ENCODE peak calls at places on chromosomes 5 and 9, in nine cellular contexts. L is effector memory CD4-positive, alpha-beta T cell; B is upper lobe of right lung; P is left lung; S is CD8-positive, alpha-beta T cell; H is keratinocyte; G is lower lobe of right lung; O is upper lobe of left lung; C is neuronal stem cell. D is an unnamed sample.

GRCh38 chr5:3019045-3019444 is 267.6 kb upstream of the IRX2 start:
- DNase-seq in G (no peak), H (no peak), B (no peak), C (no peak), O (no peak), S (no peak), L (no peak), P (no peak), D (no peak)

GRCh38 chr5:132263548-132264261 is 6.2 kb downstream of the PDLIM4 start:
- DNase-seq in L (no peak), G (no peak), S (no peak), B (no peak), P (no peak), C (no peak), H (no peak), O (peak; percentile 18), D (no peak)

GRCh38 chr5:126341906-126342625 is 81.1 kb upstream of the GRAMD2B start:
- DNase-seq in B (no peak), O (no peak), G (no peak), H (no peak), C (no peak), S (no peak), L (no peak), P (no peak), D (no peak)

GRCh38 chr9:91170951-91171350 is 190.8 kb downstream of the AUH start:
- DNase-seq in P (no peak), O (no peak), B (no peak), S (no peak), L (no peak), H (no peak), G (no peak), C (no peak), D (no peak)

GRCh38 chr5:1910861-1911772 is 28.4 kb upstream of the IRX4 start:
- DNase-seq in O (peak; percentile 13), G (no peak), C (no peak), H (no peak), P (no peak), B (no peak), L (no peak), S (no peak), D (no peak)

GRCh38 chr5:150487199-150488061 is 20.5 kb upstream of the NDST1 start:
- DNase-seq in O (peak; percentile 71), B (no peak), S (no peak), P (no peak), C (no peak), G (no peak), L (no peak), H (no peak), D (no peak)

GRCh38 chr5:107705390-107706014 is 34.8 kb upstream of the EFNA5 start:
- DNase-seq in P (no peak), C (no peak), O (no peak), G (no peak), L (no peak), S (no peak), B (no peak), H (peak; percentile 13), D (no peak)

GRCh38 chr5:122319897-122320296 is 7.9 kb downstream of the SNCAIP start:
- DNase-seq in L (no peak), B (no peak), C (no peak), P (no peak), O (peak; percentile 38), G (no peak), S (no peak), H (no peak), D (no peak)

GRCh38 chr9:100595391-100596199 is 17.7 kb downstream of the CAVIN4 start:
- DNase-seq in C (peak; percentile 59), P (no peak), O (no peak), G (no peak), H (no peak), S (no peak), B (no peak), L (no peak), D (peak; percentile 48)

GRCh38 chr5:13664377-13664776 is 280.1 kb downstream of the DNAH5 start:
- DNase-seq in S (no peak), O (no peak), P (no peak), L (no peak), H (peak; percentile 79), B (no peak), C (no peak), G (no peak), D (no peak)

GRCh38 chr5:160646033-160646432 is 206.0 kb downstream of the ATP10B start:
- DNase-seq in C (no peak), H (no peak), O (no peak), L (no peak), B (no peak), P (no peak), S (no peak), G (no peak), D (no peak)

GRCh38 chr5:146042628-146043279 is 62.6 kb downstream of the PLAC8L1 start:
- DNase-seq in G (no peak), L (no peak), O (no peak), S (no peak), P (no peak), H (peak; percentile 61), C (no peak), B (no peak), D (no peak)

DNA sequence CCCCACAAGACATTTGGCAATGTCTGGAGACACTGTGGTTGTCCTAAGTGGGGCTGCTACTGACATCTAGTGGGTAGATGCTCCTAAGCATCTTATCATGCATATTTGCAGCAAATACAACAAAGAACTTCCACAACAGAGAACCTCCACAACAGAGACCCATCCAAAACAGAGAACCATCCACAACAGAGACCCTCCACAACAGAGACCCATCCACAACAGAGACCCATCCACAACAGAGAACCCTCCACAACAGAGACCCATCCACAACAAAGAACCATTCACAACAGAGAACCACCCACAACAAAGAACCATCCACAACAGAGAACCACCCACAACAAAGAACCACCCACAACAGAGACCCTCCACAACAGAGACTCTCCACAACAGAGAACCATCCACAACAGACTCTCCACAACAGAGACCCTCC is 32.8 kb downstream of the ARPC5L start:
- DNase-seq in O (no peak), H (no peak), G (no peak), C (no peak), L (no peak), B (no peak), P (no peak), S (peak; percentile 21), D (peak; percentile 54)
- H3K36me3 ChIP-seq in O (peaks cover 88% of the 10 kb centered on the region), H (peaks cover 12% of the 10 kb centered on the region), G (peaks cover 86% of the 10 kb centered on the region), C (peaks cover 68% of the 10 kb centered on the region), L (peaks cover 50% of the 10 kb centered on the region), B (peaks cover 64% of the 10 kb centered on the region), P (peaks cover 88% of the 10 kb centered on the region), S (peaks cover 45% of the 10 kb centered on the region), D (no peaks in the 10 kb centered on the region)

GRCh38 chr5:149358818-149359217 is 972 bp downstream of the PCYOX1L start:
- DNase-seq in P (no peak), S (no peak), L (no peak), B (no peak), C (no peak), O (no peak), G (no peak), H (no peak), D (no peak)
- H3K9me3 ChIP-seq in P (no peaks in the 10 kb centered on the region), S (no peaks in the 10 kb centered on the region), L (no peaks in the 10 kb centered on the region), B (no peaks in the 10 kb centered on the region), C (no peaks in the 10 kb centered on the region), O (no peaks in the 10 kb centered on the region), G (no peaks in the 10 kb centered on the region), H (no peaks in the 10 kb centered on the region), D (no peaks in the 10 kb centered on the region)

GRCh38 chr5:36756089-36756488 is 120.5 kb upstream of the NIPBL start:
- DNase-seq in C (no peak), P (no peak), S (no peak), B (no peak), L (no peak), H (no peak), G (no peak), O (no peak), D (no peak)
- H3K27me3 ChIP-seq in C (no peaks in the 10 kb centered on the region), P (no peaks in the 10 kb centered on the region), S (no peaks in the 10 kb centered on the region), B (no peaks in the 10 kb centered on the region), L (no peaks in the 10 kb centered on the region), H (peaks cover 4% of the 10 kb centered on the region), G (no peaks in the 10 kb centered on the region), O (no peaks in the 10 kb centered on the region), D (no peaks in the 10 kb centered on the region)

DNA sequence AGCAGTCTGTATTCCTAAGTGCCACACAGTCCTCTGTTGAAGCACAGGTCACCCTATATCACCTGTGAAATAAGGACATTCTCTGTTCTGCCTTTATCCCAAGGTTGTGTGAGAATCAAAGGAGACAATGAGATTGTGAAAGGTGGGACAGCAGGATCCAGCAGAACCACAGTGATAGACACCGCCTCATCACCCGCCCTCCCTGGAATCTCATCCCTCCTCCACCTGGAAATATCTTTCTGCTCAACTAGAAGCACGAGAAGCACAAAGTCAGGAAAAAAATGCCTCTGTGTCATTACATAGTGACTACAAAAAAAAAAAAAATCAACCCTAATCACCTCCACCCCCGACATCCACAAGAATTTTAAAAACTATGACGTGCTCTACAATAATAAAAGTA is 32.3 kb downstream of the KLHL3 start:
- DNase-seq in G (no peak), O (no peak), B (no peak), P (no peak), L (no peak), H (no peak), S (no peak), C (no peak), D (no peak)
- H3K36me3 ChIP-seq in G (no peaks in the 10 kb centered on the region), O (no peaks in the 10 kb centered on the region), B (no peaks in the 10 kb centered on the region), P (no peaks in the 10 kb centered on the region), L (peaks cover 5% of the 10 kb centered on the region), H (no peaks in the 10 kb centered on the region), S (peaks cover 4% of the 10 kb centered on the region), C (no peaks in the 10 kb centered on the region), D (no peaks in the 10 kb centered on the region)

GRCh38 chr5:141430332-141431113 is at the start of gene PCDHGA12:
- DNase-seq in O (no peak), P (no peak), H (peak; percentile 28), B (no peak), S (no peak), G (no peak), C (no peak), L (no peak), D (no peak)
- H3K9me3 ChIP-seq in O (peaks cover 82% of the 10 kb centered on the region), P (peaks cover 89% of the 10 kb centered on the region), H (peaks cover 26% of the 10 kb centered on the region), B (peaks cover 37% of the 10 kb centered on the region), S (peaks cover 16% of the 10 kb centered on the region), G (peaks cover 85% of the 10 kb centered on the region), C (peaks cover 74% of the 10 kb centered on the region), L (peaks cover 11% of the 10 kb centered on the region), D (no peaks in the 10 kb centered on the region)

D was measured in iPS DF 6.9.